ENCODE peak calls at places on chromosomes 12 and 14, in five cellular contexts. One of them, this sample, is unnamed.

GRCh38 chr12:119398190-119398589 is 63.7 kb downstream of the CCDC60 start:
- DNase-seq in stimulated activated CD8-positive, alpha-beta memory T cell treated with anti-CD3 and anti-CD28 coated beads, Interleukin-2, amount 100 ng/mL, for 48 hours: no peak
- DNase-seq in activated gamma-delta T cell treated with Interleukin-2 at 50 U/mL for 16 hours: no peak
- DNase-seq in NCI-H460: no peak
- DNase-seq in EL: no peak
- DNase-seq in this sample: no peak

GRCh38 chr12:85441740-85442139 is 161.7 kb downstream of the ALX1 start:
- DNase-seq in stimulated activated CD8-positive, alpha-beta memory T cell treated with anti-CD3 and anti-CD28 coated beads, Interleukin-2, amount 100 ng/mL, for 48 hours: no peak
- DNase-seq in activated gamma-delta T cell treated with Interleukin-2 at 50 U/mL for 16 hours: no peak
- DNase-seq in NCI-H460: peak
- DNase-seq in EL: no peak
- DNase-seq in this sample: peak

GRCh38 chr12:108955225-108955835 is 65.5 kb downstream of the SVOP start:
- DNase-seq in stimulated activated CD8-positive, alpha-beta memory T cell treated with anti-CD3 and anti-CD28 coated beads, Interleukin-2, amount 100 ng/mL, for 48 hours: no peak
- DNase-seq in activated gamma-delta T cell treated with Interleukin-2 at 50 U/mL for 16 hours: no peak
- DNase-seq in NCI-H460: no peak
- DNase-seq in EL: peak
- DNase-seq in this sample: no peak

GRCh38 chr12:95634622-95635621 is 83.6 kb upstream of the USP44 start:
- DNase-seq in stimulated activated CD8-positive, alpha-beta memory T cell treated with anti-CD3 and anti-CD28 coated beads, Interleukin-2, amount 100 ng/mL, for 48 hours: no peak
- DNase-seq in activated gamma-delta T cell treated with Interleukin-2 at 50 U/mL for 16 hours: no peak
- DNase-seq in NCI-H460: no peak
- DNase-seq in EL: peak
- DNase-seq in this sample: peak

GRCh38 chr12:2268478-2269286 is 215.9 kb downstream of the CACNA1C start:
- DNase-seq in stimulated activated CD8-positive, alpha-beta memory T cell treated with anti-CD3 and anti-CD28 coated beads, Interleukin-2, amount 100 ng/mL, for 48 hours: no peak
- DNase-seq in activated gamma-delta T cell treated with Interleukin-2 at 50 U/mL for 16 hours: no peak
- DNase-seq in NCI-H460: no peak
- DNase-seq in EL: peak
- DNase-seq in this sample: peak

GRCh38 chr14:25246751-25247150 is 196.8 kb upstream of the STXBP6 start:
- DNase-seq in stimulated activated CD8-positive, alpha-beta memory T cell treated with anti-CD3 and anti-CD28 coated beads, Interleukin-2, amount 100 ng/mL, for 48 hours: no peak
- DNase-seq in activated gamma-delta T cell treated with Interleukin-2 at 50 U/mL for 16 hours: no peak
- DNase-seq in NCI-H460: no peak
- DNase-seq in EL: no peak
- DNase-seq in this sample: no peak

GRCh38 chr14:44847910-44848309 is 113.8 kb downstream of the KLHL28 start:
- DNase-seq in stimulated activated CD8-positive, alpha-beta memory T cell treated with anti-CD3 and anti-CD28 coated beads, Interleukin-2, amount 100 ng/mL, for 48 hours: no peak
- DNase-seq in activated gamma-delta T cell treated with Interleukin-2 at 50 U/mL for 16 hours: no peak
- DNase-seq in NCI-H460: no peak
- DNase-seq in EL: peak
- DNase-seq in this sample: no peak

GRCh38 chr12:51818567-51819300 is 29.8 kb downstream of the FIGNL2 start:
- DNase-seq in stimulated activated CD8-positive, alpha-beta memory T cell treated with anti-CD3 and anti-CD28 coated beads, Interleukin-2, amount 100 ng/mL, for 48 hours: no peak
- DNase-seq in activated gamma-delta T cell treated with Interleukin-2 at 50 U/mL for 16 hours: no peak
- DNase-seq in NCI-H460: no peak
- DNase-seq in EL: peak
- DNase-seq in this sample: peak

GRCh38 chr14:59632381-59632780 is 55.8 kb upstream of the CCDC175 start:
- DNase-seq in stimulated activated CD8-positive, alpha-beta memory T cell treated with anti-CD3 and anti-CD28 coated beads, Interleukin-2, amount 100 ng/mL, for 48 hours: no peak
- DNase-seq in activated gamma-delta T cell treated with Interleukin-2 at 50 U/mL for 16 hours: no peak
- DNase-seq in NCI-H460: peak
- DNase-seq in EL: peak
- DNase-seq in this sample: peak

This sample was measured in HCEC 1CT.